ENCODE peak calls at places on chromosomes 6 and 20, in seven cellular contexts. Y is CD8-positive, alpha-beta memory T cell; J is neural progenitor cell; D is mesendoderm; Q is esophagus squamous epithelium; M is osteoblast; W is ovary. Z is an unnamed sample.

GRCh38 chr6:11912420-11912819 is 99.7 kb upstream of the HIVEP1 start:
- DNase-seq in Y (no peak), J (no peak), D (no peak), Q (no peak), M (no peak), W (no peak), Z (no peak)

GRCh38 chr6:106746660-106747059 is 117.3 kb downstream of the QRSL1 start:
- DNase-seq in Y (no peak), J (no peak), D (peak; percentile 76), Q (no peak), M (no peak), W (no peak), Z (no peak)

GRCh38 chr6:167858086-167858591 is 31.4 kb downstream of the AFDN start:
- DNase-seq in Y (no peak), J (no peak), D (no peak), Q (no peak), M (no peak), W (no peak), Z (no peak)

GRCh38 chr6:51472745-51473483 is 614.5 kb downstream of the PKHD1 start:
- DNase-seq in Y (no peak), J (no peak), D (peak; percentile 88), Q (no peak), M (no peak), W (no peak), Z (no peak)

GRCh38 chr6:114862809-114863208 is 520.0 kb upstream of the HS3ST5 start:
- DNase-seq in Y (no peak), J (no peak), D (no peak), Q (no peak), M (no peak), W (no peak), Z (no peak)

GRCh38 chr6:72616406-72617015 is 5.4 kb upstream of the KCNQ5 start:
- DNase-seq in Y (no peak), J (peak; percentile 44), D (peak; percentile 14), Q (no peak), M (peak; percentile 83), W (no peak), Z (no peak)

GRCh38 chr6:150266963-150267685 is 101.7 kb upstream of the IYD start:
- DNase-seq in Y (no peak), J (no peak), D (no peak), Q (no peak), M (no peak), W (no peak), Z (no peak)

GRCh38 chr6:137707590-137708360 is 159.3 kb upstream of the TNFAIP3 start:
- DNase-seq in Y (peak; percentile 94), J (peak; percentile 78), D (peak; percentile 81), Q (peak; percentile 21), M (peak; percentile 50), W (peak; percentile 71), Z (peak; percentile 84)

GRCh38 chr6:113813207-113813606 is 43.9 kb upstream of the MARCKS start:
- DNase-seq in Y (no peak), J (no peak), D (no peak), Q (no peak), M (peak; percentile 54), W (no peak), Z (no peak)

GRCh38 chr20:5845686-5846651 is 95.8 kb downstream of the SHLD1 start:
- DNase-seq in Y (no peak), J (peak; percentile 28), D (peak; percentile 47), Q (no peak), M (no peak), W (no peak), Z (peak; percentile 20)

GRCh38 chr6:164749126-164749758 is 560.2 kb downstream of the C6orf118 start:
- DNase-seq in Y (no peak), J (no peak), D (no peak), Q (no peak), M (peak; percentile 27), W (no peak), Z (no peak)

GRCh38 chr6:15253107-15254073 is 7.5 kb downstream of the JARID2 start:
- DNase-seq in Y (no peak), J (no peak), D (no peak), Q (no peak), M (no peak), W (no peak), Z (no peak)

GRCh38 chr6:103011605-103012004 is 1618.1 kb downstream of the GRIK2 start:
- DNase-seq in Y (no peak), J (no peak), D (no peak), Q (no peak), M (no peak), W (no peak), Z (no peak)

GRCh38 chr6:151679941-151680340 is 127.5 kb upstream of the ESR1 start:
- DNase-seq in Y (no peak), J (no peak), D (no peak), Q (no peak), M (no peak), W (no peak), Z (no peak)

GRCh38 chr20:38392356-38392755 is 42.8 kb downstream of the SNHG17 start:
- DNase-seq in Y (no peak), J (no peak), D (peak; percentile 31), Q (no peak), M (no peak), W (no peak), Z (no peak)

GRCh38 chr6:97726378-97726777 is 443.4 kb upstream of the MMS22L start:
- DNase-seq in Y (no peak), J (peak; percentile 69), D (peak; percentile 62), Q (no peak), M (no peak), W (no peak), Z (no peak)

GRCh38 chr6:159127701-159128100 is 41.5 kb upstream of the FNDC1 start:
- DNase-seq in Y (no peak), J (no peak), D (no peak), Q (no peak), M (no peak), W (no peak), Z (no peak)

GRCh38 chr6:235763-236360 is 56.4 kb upstream of the DUSP22 start:
- DNase-seq in Y (peak; percentile 58), J (peak; percentile 34), D (peak; percentile 54), Q (no peak), M (peak; percentile 36), W (no peak), Z (no peak)

GRCh38 chr6:40349092-40349491 is 238.1 kb downstream of the LRFN2 start:
- DNase-seq in Y (no peak), J (no peak), D (peak; percentile 49), Q (no peak), M (peak; percentile 13), W (no peak), Z (no peak)

GRCh38 chr6:170038251-170038650 is 252.6 kb downstream of the DLL1 start:
- DNase-seq in Y (no peak), J (no peak), D (peak; percentile 74), Q (no peak), M (peak; percentile 22), W (no peak), Z (no peak)

GRCh38 chr6:120735641-120736040 is 598.6 kb downstream of the TBC1D32 start:
- DNase-seq in Y (no peak), J (no peak), D (no peak), Q (no peak), M (no peak), W (no peak), Z (no peak)

GRCh38 chr6:28838289-28838633 is 85.5 kb downstream of the TRIM27 start:
- DNase-seq in Y (peak; percentile 75), J (peak; percentile 80), D (peak; percentile 75), Q (no peak), M (peak; percentile 84), W (peak; percentile 73), Z (peak; percentile 60)

GRCh38 chr20:11366660-11367059 is 551.0 kb upstream of the BTBD3 start:
- DNase-seq in Y (no peak), J (no peak), D (no peak), Q (no peak), M (no peak), W (no peak), Z (no peak)

DNA sequence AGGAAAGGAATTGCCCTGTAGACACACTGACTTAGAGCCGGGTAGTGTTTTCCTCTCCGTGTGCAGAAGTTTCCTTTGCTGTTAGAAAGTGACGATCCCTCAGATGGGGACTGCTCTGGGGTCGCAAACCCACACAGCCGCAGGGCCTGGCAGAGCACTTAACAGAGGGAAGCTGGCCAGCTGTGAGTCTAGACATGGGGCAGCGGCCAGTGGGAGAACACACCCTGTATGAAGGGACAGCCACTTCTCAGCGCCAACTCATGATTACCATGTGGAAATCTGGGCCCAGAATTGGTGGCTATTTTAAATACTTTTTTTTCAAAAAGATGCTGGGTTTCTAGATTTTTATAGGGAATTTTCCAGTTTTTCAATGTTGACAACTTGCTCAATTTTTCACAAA is 39.4 kb downstream of the SLC9A8 start:
- DNase-seq in Y (no peak), J (no peak), D (no peak), Q (no peak), M (no peak), W (no peak), Z (no peak)
- H3K36me3 ChIP-seq in Y (peaks cover 30% of the 10 kb centered on the region), J (no peaks in the 10 kb centered on the region), D (no peaks in the 10 kb centered on the region), Q (peaks cover 13% of the 10 kb centered on the region), M (peaks cover 14% of the 10 kb centered on the region), W (no peaks in the 10 kb centered on the region), Z (peaks cover 48% of the 10 kb centered on the region)

GRCh38 chr20:8811801-8812594 is 256.9 kb upstream of the PLCB4 start:
- DNase-seq in Y (no peak), J (no peak), D (peak; percentile 83), Q (no peak), M (no peak), W (no peak), Z (no peak)
- H3K4me3 ChIP-seq in Y (no peak overlapping the region), J (no peak overlapping the region), D (no peak overlapping the region), Q (no peak overlapping the region), M (no peak overlapping the region), W (no peak overlapping the region), Z (no peak overlapping the region)

GRCh38 chr20:53939554-53940355 is 130.6 kb downstream of the BCAS1 start:
- DNase-seq in Y (peak; percentile 76), J (peak; percentile 93), D (peak; percentile 97), Q (peak; percentile 53), M (peak; percentile 74), W (peak; percentile 95), Z (no peak)

GRCh38 chr20:53938739-53939138 is 131.7 kb downstream of the BCAS1 start:
- DNase-seq in Y (no peak), J (no peak), D (peak; percentile 37), Q (no peak), M (no peak), W (no peak), Z (no peak)

GRCh38 chr20:53940883-53941546 is 129.4 kb downstream of the BCAS1 start:
- DNase-seq in Y (no peak), J (peak; percentile 51), D (peak; percentile 75), Q (no peak), M (peak; percentile 57), W (no peak), Z (no peak)

GRCh38 chr20:53941680-53942079 is 128.7 kb downstream of the BCAS1 start:
- DNase-seq in Y (no peak), J (no peak), D (no peak), Q (no peak), M (no peak), W (no peak), Z (no peak)

DNA sequence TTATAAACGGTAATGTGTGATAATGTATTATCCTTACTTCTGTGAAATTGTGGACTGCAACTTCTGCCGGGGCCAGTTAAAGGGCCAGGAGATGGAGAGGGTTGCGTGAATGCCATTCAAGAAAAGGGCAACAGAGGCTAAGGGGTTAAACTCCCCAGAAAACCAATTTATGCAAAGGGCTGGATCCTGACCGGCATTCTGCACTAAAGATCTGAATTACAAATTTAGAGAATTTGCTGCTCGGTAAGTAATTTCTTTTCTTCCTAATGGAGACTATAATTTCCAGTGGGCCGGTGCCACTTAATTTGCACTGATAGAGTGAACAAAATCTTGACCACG is 130.1 kb downstream of the BCAS1 start:
- DNase-seq in Y (no peak), J (no peak), D (no peak), Q (no peak), M (no peak), W (no peak), Z (no peak)
- H3K4me1 ChIP-seq in Y (peaks cover 11% of the 10 kb centered on the region), J (peaks cover 41% of the 10 kb centered on the region), D (peaks cover 25% of the 10 kb centered on the region), Q (peaks cover 16% of the 10 kb centered on the region), M (peaks cover 37% of the 10 kb centered on the region), W (peaks cover 13% of the 10 kb centered on the region), Z (peaks cover 8% of the 10 kb centered on the region)

GRCh38 chr20:62392621-62393164 is 5.8 kb downstream of the RPS21 start:
- DNase-seq in Y (no peak), J (no peak), D (no peak), Q (no peak), M (no peak), W (no peak), Z (no peak)
- H3K36me3 ChIP-seq in Y (peaks cover 9% of the 10 kb centered on the region), J (peaks cover 8% of the 10 kb centered on the region), D (peaks cover 8% of the 10 kb centered on the region), Q (no peaks in the 10 kb centered on the region), M (peaks cover 28% of the 10 kb centered on the region), W (no peaks in the 10 kb centered on the region), Z (peaks cover 33% of the 10 kb centered on the region)